ENCODE peak calls at places on chromosomes 7 and 10, in four cellular contexts. N is neural progenitor cell; T is CD4-positive, alpha-beta T cell; D is GM06990. M is an unnamed sample.

GRCh38 chr7:89247207-89247606 is 451.7 kb upstream of the TEX47 start:
- DNase-seq in T (no peak), D (no peak), N (no peak), M (peak; percentile 10)

GRCh38 chr7:24035653-24036414 is 248.2 kb upstream of the NPY start:
- DNase-seq in N (no peak), T (no peak), D (no peak), M (no peak)

GRCh38 chr7:94391716-94392390 is 2.8 kb upstream of the COL1A2 start:
- DNase-seq in T (no peak), N (peak; percentile 49), D (peak; percentile 11), M (peak; percentile 24)

GRCh38 chr7:3455826-3456444 is 154.9 kb downstream of the SDK1 start:
- DNase-seq in T (no peak), D (no peak), N (no peak), M (no peak)

GRCh38 chr7:28669329-28669728 is 257.0 kb downstream of the CREB5 start:
- DNase-seq in T (no peak), D (no peak), N (no peak), M (no peak)

GRCh38 chr7:134186801-134187200 is 59.7 kb downstream of the LRGUK start:
- DNase-seq in T (no peak), D (no peak), N (no peak), M (no peak)

GRCh38 chr10:25632802-25633201 is 301.2 kb upstream of the MYO3A start:
- DNase-seq in N (no peak), T (no peak), D (no peak), M (no peak)

GRCh38 chr10:86711957-86712708 is 43.8 kb downstream of the LDB3 start:
- DNase-seq in D (peak; percentile 78), N (peak; percentile 67), T (peak; percentile 33), M (peak; percentile 52)

GRCh38 chr7:66043681-66044497 is 31.7 kb upstream of the ASL start:
- DNase-seq in D (peak; percentile 18), N (peak; percentile 73), T (peak; percentile 6), M (peak; percentile 60)

GRCh38 chr7:76383089-76383944 is 24.5 kb upstream of the YWHAG start:
- DNase-seq in T (no peak), N (peak; percentile 66), D (no peak), M (peak; percentile 47)

GRCh38 chr7:2525161-2525930 is 5.8 kb downstream of the LFNG start:
- DNase-seq in D (no peak), T (no peak), N (no peak), M (no peak)

GRCh38 chr10:86779267-86780017 is 23.0 kb downstream of the BMPR1A start:
- DNase-seq in N (no peak), T (no peak), D (no peak), M (no peak)

GRCh38 chr7:1542841-1543747 is 12.6 kb downstream of the MAFK start:
- DNase-seq in D (peak; percentile 9), N (no peak), T (no peak), M (no peak)

GRCh38 chr10:103967433-103968142 is 648 bp downstream of the SLK start:
- DNase-seq in T (no peak), D (no peak), N (peak; percentile 34), M (no peak)

GRCh38 chr7:32525839-32526238 is 30.6 kb downstream of the AVL9 start:
- DNase-seq in N (no peak), T (no peak), D (no peak), M (no peak)

GRCh38 chr7:131076032-131076431 is 251.6 kb upstream of the MKLN1 start:
- DNase-seq in D (no peak), T (no peak), N (no peak), M (no peak)

GRCh38 chr10:60419249-60419648 is 29.6 kb upstream of the ANK3 start:
- DNase-seq in N (no peak), D (no peak), T (no peak), M (no peak)

GRCh38 chr7:102913846-102914245 is 1.0 kb downstream of the LRRC17 start:
- DNase-seq in N (no peak), T (no peak), D (no peak), M (no peak)

GRCh38 chr7:128099204-128099671 is 68.0 kb upstream of the LRRC4 start:
- DNase-seq in D (no peak), N (no peak), T (no peak), M (no peak)

GRCh38 chr10:67666416-67667043 is 29.5 kb downstream of the CTNNA3 start:
- DNase-seq in N (no peak), D (no peak), T (no peak), M (no peak)

GRCh38 chr10:79054203-79055099 is 14.3 kb upstream of the ZMIZ1 start:
- DNase-seq in D (no peak), T (no peak), N (no peak), M (no peak)

GRCh38 chr7:157557263-157557662 is 220.5 kb downstream of the DNAJB6 start:
- DNase-seq in D (no peak), T (no peak), N (no peak), M (no peak)

GRCh38 chr10:89115876-89116627 is 91.1 kb downstream of the CH25H start:
- DNase-seq in T (no peak), N (no peak), D (no peak), M (no peak)